ENCODE peak calls at places on chromosomes 4 and X, in seven cellular contexts. O is fibroblast of lung, G is HL-60, X is heart left ventricle, A is HCT116, N is Karpas-422, J is HepG2. P is an unnamed sample. For H3K27me3, the result is how much of the 10 kb centered on the place peaks cover.

GRCh38 chr4:20237894-20238537 is 13.7 kb upstream of the SLIT2 start:
- DNase-seq in O (no peak), A (no peak), G (no peak), N (no peak), J (no peak), X (no peak), P (no peak)

GRCh38 chr4:89661490-89661889 is 175.5 kb downstream of the SNCA start:
- DNase-seq in N (no peak), J (no peak), X (no peak), O (peak), G (no peak), A (no peak), P (no peak)

GRCh38 chr4:31081375-31081774 is 361.2 kb downstream of the PCDH7 start:
- DNase-seq in O (peak), X (no peak), A (no peak), J (no peak), N (no peak), G (no peak), P (no peak)

GRCh38 chrX:45757272-45757671 is 556.6 kb upstream of the DIPK2B start:
- DNase-seq in G (no peak), O (no peak), N (no peak), J (no peak), X (no peak), A (no peak), P (no peak)

GRCh38 chr4:118270492-118270891 is 82.3 kb downstream of the PRSS12 start:
- DNase-seq in A (peak), J (peak), X (no peak), G (no peak), O (peak), N (peak), P (no peak)

GRCh38 chrX:95536661-95537060 is 1148.0 kb upstream of the DIAPH2 start:
- DNase-seq in O (no peak), A (no peak), J (no peak), G (no peak), N (no peak), X (no peak), P (no peak)

GRCh38 chr4:54225671-54226398 is 3.3 kb upstream of the PDGFRA start:
- DNase-seq in X (no peak), N (no peak), A (no peak), J (no peak), O (no peak), G (no peak), P (no peak)

GRCh38 chr4:184330008-184330400 is 112.3 kb upstream of the ENPP6 start:
- DNase-seq in G (no peak), X (no peak), J (no peak), A (no peak), N (no peak), O (peak), P (no peak)

GRCh38 chr4:14726441-14727405 is 275.6 kb upstream of the CPEB2 start:
- DNase-seq in X (no peak), N (no peak), O (peak), J (no peak), A (no peak), G (no peak), P (no peak)

GRCh38 chr4:183729430-183730328 is 70.6 kb downstream of the TRAPPC11 start:
- DNase-seq in X (no peak), N (no peak), O (peak), J (peak), G (no peak), A (no peak), P (no peak)

GRCh38 chrX:96372313-96373046 is 312.2 kb upstream of the DIAPH2 start:
- DNase-seq in X (peak), A (peak), G (peak), J (peak), N (peak), O (peak), P (no peak)

GRCh38 chr4:62399242-62399641 is 1199.1 kb downstream of the ADGRL3 start:
- DNase-seq in N (no peak), J (no peak), A (no peak), X (no peak), G (peak), O (no peak), P (no peak)

GRCh38 chrX:13719192-13719856 is 15.1 kb downstream of the TRAPPC2 start:
- DNase-seq in O (peak), A (no peak), J (peak), N (no peak), G (no peak), X (no peak), P (no peak)

GRCh38 chr4:22391548-22391947 is 124.3 kb downstream of the ADGRA3 start:
- DNase-seq in J (no peak), O (peak), X (no peak), N (no peak), A (no peak), G (no peak), P (no peak)

GRCh38 chrX:55011294-55011693 is 11.1 kb downstream of the APEX2 start:
- DNase-seq in J (no peak), N (peak), O (no peak), G (no peak), A (no peak), X (no peak), P (no peak)

GRCh38 chr4:81919238-81919637 is 447.5 kb upstream of the RASGEF1B start:
- DNase-seq in G (no peak), X (no peak), O (no peak), J (peak), A (peak), N (peak), P (no peak)

GRCh38 chr4:124710253-124710849 is 2.2 kb downstream of the ANKRD50 start:
- DNase-seq in O (peak), G (no peak), A (no peak), X (no peak), N (no peak), J (no peak), P (no peak)

GRCh38 chrX:155068165-155068564 is 2.8 kb downstream of the CMC4 start:
- DNase-seq in X (no peak), N (no peak), O (peak), G (no peak), A (no peak), J (peak), P (no peak)

GRCh38 chr4:112183252-112183651 is 38.0 kb downstream of the FAM241A start:
- DNase-seq in A (no peak), N (no peak), J (no peak), G (no peak), X (no peak), O (peak), P (no peak)

GRCh38 chr4:53599632-53600031 is 8.3 kb upstream of the LNX1 start:
- DNase-seq in G (no peak), J (no peak), X (no peak), N (no peak), A (no peak), O (no peak), P (no peak)

GRCh38 chr4:24924309-24924781 is 11.5 kb upstream of the CCDC149 start:
- DNase-seq in X (no peak), N (no peak), J (no peak), G (no peak), A (no peak), O (peak), P (no peak)

GRCh38 chrX:38987135-38987780 is 186.0 kb downstream of the MID1IP1 start:
- DNase-seq in G (no peak), J (no peak), O (peak), N (no peak), A (no peak), X (no peak), P (no peak)

GRCh38 chr4:25857403-25857802 is 5.4 kb downstream of the SEL1L3 start:
- DNase-seq in N (peak), A (no peak), J (no peak), O (no peak), X (no peak), G (no peak), P (no peak)

GRCh38 chrX:38220936-38221386 is 290 bp upstream of the SRPX start:
- DNase-seq in A (no peak), N (no peak), O (peak), X (peak), J (no peak), G (no peak), P (no peak)

GRCh38 chrX:48468693-48469691 is 1.1 kb downstream of the SLC38A5 start:
- DNase-seq in J (no peak), A (no peak), N (no peak), G (no peak), X (no peak), O (no peak), P (no peak)

GRCh38 chr4:117874241-117874640 is 160.0 kb upstream of the NDST3 start:
- DNase-seq in G (no peak), N (no peak), X (no peak), O (no peak), A (no peak), J (no peak), P (no peak)

GRCh38 chr4:170672571-170672970 is 582.8 kb upstream of the AADAT start:
- DNase-seq in J (no peak), X (no peak), G (no peak), O (peak), A (no peak), N (no peak), P (no peak)

GRCh38 chr4:65668201-65669007 is 1.9 kb downstream of the EPHA5 start:
- DNase-seq in A (no peak), O (peak), N (no peak), G (no peak), J (no peak), X (no peak), P (no peak)

DNA sequence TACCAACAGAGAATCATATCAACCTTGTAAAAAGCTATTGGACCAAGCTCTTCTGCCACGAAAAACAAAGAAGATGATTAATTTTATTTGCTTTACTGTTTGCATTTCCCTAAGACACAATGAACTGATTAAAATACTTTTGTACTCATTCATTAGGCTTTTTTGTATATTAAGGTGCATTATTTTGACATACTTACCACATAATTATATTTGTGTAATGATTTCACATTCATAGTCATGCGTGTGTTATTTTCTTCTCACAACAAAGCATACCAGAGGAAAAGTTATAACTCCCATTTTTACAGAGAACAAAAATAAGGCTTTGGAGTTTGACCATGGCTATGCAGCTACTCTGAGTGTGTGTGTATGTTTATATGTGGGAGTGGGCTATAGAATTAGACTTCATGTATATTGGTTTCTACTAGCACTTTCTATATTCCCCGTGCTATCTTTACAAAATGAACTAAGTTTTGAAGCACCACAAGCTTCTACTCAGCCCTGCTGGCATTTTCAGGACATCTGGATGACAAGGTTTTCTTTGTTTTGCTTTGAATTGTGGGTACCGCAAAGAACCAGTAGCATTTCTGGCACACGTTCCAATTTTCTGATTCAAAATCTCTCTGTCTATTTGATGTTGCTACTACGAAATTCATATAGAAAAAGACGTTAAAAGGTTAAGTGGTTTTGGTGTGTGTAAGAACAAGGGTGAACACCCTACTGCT is 10.9 kb upstream of the FGF5 start:
- DNase-seq in N (no peak), X (no peak), J (no peak), G (no peak), A (no peak), O (peak), P (no peak)
- H3K4me3 ChIP-seq in N (no peak), X (no peak), J (no peak), G (no peak), A (no peak), O (no peak), P (no peak)

GRCh38 chrX:103519389-103519788 is at the start of gene RAB40A:
- DNase-seq in O (no peak), X (no peak), J (no peak), G (no peak), N (no peak), A (no peak), P (no peak)

GRCh38 chrX:103513476-103514108 is 5.7 kb downstream of the RAB40A start:
- DNase-seq in G (no peak), A (no peak), O (no peak), N (no peak), J (no peak), X (no peak), P (no peak)

GRCh38 chrX:103520391-103520790 is 1.1 kb upstream of the RAB40A start:
- DNase-seq in O (peak), G (no peak), A (no peak), X (no peak), N (no peak), J (no peak), P (no peak)

GRCh38 chrX:103518571-103518970 is 718 bp downstream of the RAB40A start:
- DNase-seq in J (no peak), A (no peak), X (no peak), G (no peak), O (no peak), N (no peak), P (no peak)

DNA sequence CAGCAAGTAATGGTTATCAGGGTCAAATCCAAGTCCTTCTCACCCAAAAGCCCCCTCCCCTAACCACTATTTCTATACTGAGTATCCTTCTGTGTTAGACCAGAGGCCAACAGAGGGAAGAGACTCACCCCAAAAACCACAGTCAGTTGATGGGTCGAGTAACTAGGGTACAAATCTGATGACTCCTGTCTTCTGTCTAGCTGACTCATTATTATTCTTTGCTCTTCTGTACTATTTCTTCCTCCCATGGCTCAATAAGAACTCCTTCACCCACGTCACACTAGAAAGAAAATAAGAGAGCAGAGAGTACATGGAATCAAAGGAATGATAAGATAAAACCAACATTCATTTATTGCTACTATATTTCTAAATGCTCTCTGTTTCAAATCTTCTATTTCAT is 2.0 kb downstream of the RAB40A start:
- DNase-seq in A (no peak), N (no peak), J (no peak), O (peak), G (no peak), X (no peak), P (no peak)
- H3K27ac ChIP-seq in A (no peak), N (no peak), J (no peak), O (no peak), G (no peak), X (no peak), P (no peak)

GRCh38 chr4:152245706-152246105 is 290.2 kb downstream of the FBXW7 start:
- DNase-seq in X (no peak), G (no peak), N (no peak), A (no peak), O (peak), J (no peak), P (no peak)
- H3K27me3 ChIP-seq in X (under half), G (under half), N (under half), A (under half), O (under half), J (under half), P (under half)

GRCh38 chrX:28586291-28586690 is 955 bp upstream of the IL1RAPL1 start:
- DNase-seq in O (peak), N (no peak), G (no peak), X (peak), A (no peak), J (no peak), P (no peak)
- H3K4me3 ChIP-seq in O (peak), N (no peak), G (no peak), X (no peak), A (peak), J (no peak), P (peak)

DNA sequence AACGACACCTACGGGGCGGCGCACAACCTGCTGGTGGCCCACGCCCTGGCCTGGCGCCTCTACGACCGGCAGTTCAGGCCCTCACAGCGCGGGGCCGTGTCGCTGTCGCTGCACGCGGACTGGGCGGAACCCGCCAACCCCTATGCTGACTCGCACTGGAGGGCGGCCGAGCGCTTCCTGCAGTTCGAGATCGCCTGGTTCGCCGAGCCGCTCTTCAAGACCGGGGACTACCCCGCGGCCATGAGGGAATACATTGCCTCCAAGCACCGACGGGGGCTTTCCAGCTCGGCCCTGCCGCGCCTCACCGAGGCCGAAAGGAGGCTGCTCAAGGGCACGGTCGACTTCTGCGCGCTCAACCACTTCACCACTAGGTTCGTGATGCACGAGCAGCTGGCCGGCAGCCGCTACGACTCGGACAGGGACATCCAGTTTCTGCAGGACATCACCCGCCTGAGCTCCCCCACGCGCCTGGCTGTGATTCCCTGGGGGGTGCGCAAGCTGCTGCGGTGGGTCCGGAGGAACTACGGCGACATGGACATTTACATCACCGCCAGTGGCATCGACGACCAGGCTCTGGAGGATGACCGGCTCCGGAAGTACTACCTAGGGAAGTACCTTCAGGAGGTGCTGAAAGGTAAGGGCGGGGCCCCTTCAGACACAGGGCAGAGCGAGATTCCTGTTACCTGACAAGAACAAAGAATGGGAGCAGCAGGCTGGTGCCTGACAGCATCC is 11.7 kb downstream of the RPL9 start:
- DNase-seq in O (peak), J (no peak), A (no peak), N (peak), G (no peak), X (peak), P (no peak)
- H3K27ac ChIP-seq in O (no peak), J (no peak), A (no peak), N (no peak), G (no peak), X (no peak), P (no peak)

P was measured in gastrocnemius medialis.